ENCODE peak calls at places on chromosomes 3 and 15, in nine cellular contexts. One of them, this sample, is unnamed.

GRCh38 chr3:177589921-177590336 is 392.6 kb upstream of the TBL1XR1 start:
- DNase-seq in cardiac muscle cell: peak; percentile 95
- DNase-seq in HFFc6: peak; percentile 80
- DNase-seq in uterus: no peak
- DNase-seq in HL-60: no peak
- DNase-seq in OCI-LY7: no peak
- DNase-seq in AG04449: peak; percentile 70
- DNase-seq in body of pancreas: peak; percentile 50
- DNase-seq in HCT116: peak; percentile 71
- DNase-seq in this sample: no peak

GRCh38 chr3:66021731-66022131 is 17.0 kb downstream of the MAGI1 start:
- DNase-seq in cardiac muscle cell: no peak
- DNase-seq in HFFc6: no peak
- DNase-seq in uterus: no peak
- DNase-seq in HL-60: no peak
- DNase-seq in OCI-LY7: no peak
- DNase-seq in AG04449: no peak
- DNase-seq in body of pancreas: peak; percentile 53
- DNase-seq in HCT116: peak; percentile 65
- DNase-seq in this sample: no peak

GRCh38 chr3:149415484-149415883 is 38.0 kb upstream of the TM4SF1 start:
- DNase-seq in cardiac muscle cell: no peak
- DNase-seq in HFFc6: no peak
- DNase-seq in uterus: no peak
- DNase-seq in HL-60: no peak
- DNase-seq in OCI-LY7: no peak
- DNase-seq in AG04449: no peak
- DNase-seq in body of pancreas: no peak
- DNase-seq in HCT116: no peak
- DNase-seq in this sample: no peak

GRCh38 chr3:117844676-117845075 is 1135.1 kb downstream of the TUSC7 start:
- DNase-seq in cardiac muscle cell: no peak
- DNase-seq in HFFc6: no peak
- DNase-seq in uterus: no peak
- DNase-seq in HL-60: no peak
- DNase-seq in OCI-LY7: no peak
- DNase-seq in AG04449: peak; percentile 14
- DNase-seq in body of pancreas: no peak
- DNase-seq in HCT116: no peak
- DNase-seq in this sample: no peak

GRCh38 chr3:99236576-99236975 is 335.1 kb upstream of the DCBLD2 start:
- DNase-seq in cardiac muscle cell: no peak
- DNase-seq in HFFc6: no peak
- DNase-seq in uterus: no peak
- DNase-seq in HL-60: no peak
- DNase-seq in OCI-LY7: no peak
- DNase-seq in AG04449: no peak
- DNase-seq in body of pancreas: no peak
- DNase-seq in HCT116: no peak
- DNase-seq in this sample: no peak

GRCh38 chr15:70504988-70505387 is 258.4 kb downstream of the UACA start:
- DNase-seq in cardiac muscle cell: no peak
- DNase-seq in HFFc6: no peak
- DNase-seq in uterus: no peak
- DNase-seq in HL-60: no peak
- DNase-seq in OCI-LY7: no peak
- DNase-seq in AG04449: no peak
- DNase-seq in body of pancreas: no peak
- DNase-seq in HCT116: no peak
- DNase-seq in this sample: no peak

GRCh38 chr15:32029862-32030781 is at the start of gene CHRNA7:
- DNase-seq in cardiac muscle cell: peak; percentile 43
- DNase-seq in HFFc6: no peak
- DNase-seq in uterus: no peak
- DNase-seq in HL-60: peak; percentile 18
- DNase-seq in OCI-LY7: peak; percentile 19
- DNase-seq in AG04449: no peak
- DNase-seq in body of pancreas: peak; percentile 85
- DNase-seq in HCT116: peak; percentile 33
- DNase-seq in this sample: peak; percentile 86

GRCh38 chr3:66383023-66383422 is 117.8 kb downstream of the LRIG1 start:
- DNase-seq in cardiac muscle cell: no peak
- DNase-seq in HFFc6: no peak
- DNase-seq in uterus: no peak
- DNase-seq in HL-60: no peak
- DNase-seq in OCI-LY7: no peak
- DNase-seq in AG04449: no peak
- DNase-seq in body of pancreas: no peak
- DNase-seq in HCT116: no peak
- DNase-seq in this sample: no peak

GRCh38 chr3:111454551-111454950 is 87.4 kb upstream of the CD96 start:
- DNase-seq in cardiac muscle cell: no peak
- DNase-seq in HFFc6: no peak
- DNase-seq in uterus: no peak
- DNase-seq in HL-60: no peak
- DNase-seq in OCI-LY7: no peak
- DNase-seq in AG04449: no peak
- DNase-seq in body of pancreas: no peak
- DNase-seq in HCT116: no peak
- DNase-seq in this sample: no peak

GRCh38 chr15:78598348-78598747 is 22.4 kb downstream of the CHRNA3 start:
- DNase-seq in cardiac muscle cell: no peak
- DNase-seq in HFFc6: no peak
- DNase-seq in uterus: no peak
- DNase-seq in HL-60: no peak
- DNase-seq in OCI-LY7: no peak
- DNase-seq in AG04449: no peak
- DNase-seq in body of pancreas: no peak
- DNase-seq in HCT116: no peak
- DNase-seq in this sample: no peak

GRCh38 chr15:68256675-68257450 is 20.7 kb upstream of the FEM1B start:
- DNase-seq in cardiac muscle cell: peak; percentile 97
- DNase-seq in HFFc6: peak; percentile 77
- DNase-seq in uterus: peak; percentile 91
- DNase-seq in HL-60: peak; percentile 95
- DNase-seq in OCI-LY7: peak; percentile 52
- DNase-seq in AG04449: no peak
- DNase-seq in body of pancreas: peak; percentile 83
- DNase-seq in HCT116: no peak
- DNase-seq in this sample: peak; percentile 92

GRCh38 chr3:15934389-15935195 is 136.8 kb upstream of the ANKRD28 start:
- DNase-seq in cardiac muscle cell: no peak
- DNase-seq in HFFc6: no peak
- DNase-seq in uterus: no peak
- DNase-seq in HL-60: peak; percentile 77
- DNase-seq in OCI-LY7: no peak
- DNase-seq in AG04449: no peak
- DNase-seq in body of pancreas: no peak
- DNase-seq in HCT116: no peak
- DNase-seq in this sample: no peak

GRCh38 chr3:128970741-128971048 is 23.2 kb downstream of the CFAP92 start:
- DNase-seq in cardiac muscle cell: no peak
- DNase-seq in HFFc6: no peak
- DNase-seq in uterus: no peak
- DNase-seq in HL-60: peak; percentile 50
- DNase-seq in OCI-LY7: no peak
- DNase-seq in AG04449: no peak
- DNase-seq in body of pancreas: no peak
- DNase-seq in HCT116: no peak
- DNase-seq in this sample: no peak

GRCh38 chr3:77348244-77348855 is 308.5 kb downstream of the ROBO2 start:
- DNase-seq in cardiac muscle cell: peak; percentile 19
- DNase-seq in HFFc6: peak; percentile 23
- DNase-seq in uterus: no peak
- DNase-seq in HL-60: peak; percentile 22
- DNase-seq in OCI-LY7: peak; percentile 1
- DNase-seq in AG04449: no peak
- DNase-seq in body of pancreas: no peak
- DNase-seq in HCT116: no peak
- DNase-seq in this sample: no peak
- TF ChIP-seq CTCF in cardiac muscle cell: peak; percentile 26
- TF ChIP-seq CTCF in HFFc6: peak; percentile 72
- TF ChIP-seq CTCF in uterus: no peak
- TF ChIP-seq CTCF in HL-60: peak; percentile 47
- TF ChIP-seq CTCF in OCI-LY7: peak; percentile 39
- TF ChIP-seq CTCF in AG04449: peak; percentile 46
- TF ChIP-seq CTCF in body of pancreas: peak; percentile 15
- TF ChIP-seq CTCF in HCT116: no peak
- TF ChIP-seq CTCF in this sample: peak; percentile 67

GRCh38 chr3:38276917-38277630 is 5.0 kb upstream of the SLC22A14 start:
- DNase-seq in cardiac muscle cell: no peak
- DNase-seq in HFFc6: no peak
- DNase-seq in uterus: no peak
- DNase-seq in HL-60: no peak
- DNase-seq in OCI-LY7: no peak
- DNase-seq in AG04449: no peak
- DNase-seq in body of pancreas: no peak
- DNase-seq in HCT116: no peak
- DNase-seq in this sample: no peak

GRCh38 chr3:38278841-38279240 is 3.3 kb upstream of the SLC22A14 start:
- DNase-seq in cardiac muscle cell: no peak
- DNase-seq in HFFc6: no peak
- DNase-seq in uterus: no peak
- DNase-seq in HL-60: no peak
- DNase-seq in OCI-LY7: no peak
- DNase-seq in AG04449: no peak
- DNase-seq in body of pancreas: no peak
- DNase-seq in HCT116: no peak
- DNase-seq in this sample: no peak

GRCh38 chr3:38283810-38284775 is 2.0 kb downstream of the SLC22A14 start:
- DNase-seq in cardiac muscle cell: peak; percentile 71
- DNase-seq in HFFc6: peak; percentile 57
- DNase-seq in uterus: no peak
- DNase-seq in HL-60: no peak
- DNase-seq in OCI-LY7: no peak
- DNase-seq in AG04449: peak; percentile 24
- DNase-seq in body of pancreas: no peak
- DNase-seq in HCT116: no peak
- DNase-seq in this sample: no peak

GRCh38 chr3:38276081-38276916 is 5.8 kb upstream of the SLC22A14 start:
- DNase-seq in cardiac muscle cell: no peak
- DNase-seq in HFFc6: no peak
- DNase-seq in uterus: no peak
- DNase-seq in HL-60: no peak
- DNase-seq in OCI-LY7: no peak
- DNase-seq in AG04449: no peak
- DNase-seq in body of pancreas: no peak
- DNase-seq in HCT116: no peak
- DNase-seq in this sample: no peak

DNA sequence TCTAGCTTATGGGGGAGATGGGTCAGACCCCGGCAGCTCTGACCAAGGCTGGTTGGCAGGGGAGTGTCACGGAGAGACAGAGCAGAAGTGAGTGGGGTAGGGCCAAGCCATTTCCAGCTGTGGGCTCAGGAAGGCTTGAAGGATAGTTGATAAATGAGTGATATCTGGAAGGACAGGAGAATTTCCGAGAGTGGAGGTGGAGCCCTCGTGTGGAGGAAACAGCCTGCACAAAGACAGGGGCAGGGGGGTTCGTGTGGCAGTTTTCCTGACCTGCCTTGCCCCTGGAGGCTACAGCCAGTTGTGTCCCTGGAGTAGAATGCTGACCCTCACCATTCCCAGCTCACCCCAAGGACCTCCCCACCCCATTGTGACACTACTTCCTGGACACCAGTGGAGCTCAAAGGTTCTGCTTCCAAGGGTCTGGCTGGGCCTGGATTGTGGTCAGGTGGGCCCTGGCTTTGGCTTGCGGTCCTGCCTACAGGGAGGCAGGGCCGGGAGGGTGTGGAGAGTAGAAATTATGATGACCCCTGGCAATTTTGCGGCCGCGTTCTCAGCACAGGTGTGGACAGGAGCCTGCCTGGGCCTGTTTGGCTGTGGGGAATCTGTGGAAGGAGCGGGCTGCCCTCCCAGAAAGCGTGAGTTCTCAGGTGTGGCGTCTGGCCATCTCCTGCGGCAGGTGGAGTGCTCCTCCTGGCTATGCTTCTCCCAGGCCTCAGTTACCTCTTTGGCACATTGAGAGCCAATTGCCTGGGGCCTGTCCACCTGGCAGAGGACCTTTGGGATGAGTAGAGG is at the start of gene SLC22A14:
- DNase-seq in cardiac muscle cell: no peak
- DNase-seq in HFFc6: no peak
- DNase-seq in uterus: no peak
- DNase-seq in HL-60: no peak
- DNase-seq in OCI-LY7: no peak
- DNase-seq in AG04449: no peak
- DNase-seq in body of pancreas: no peak
- DNase-seq in HCT116: no peak
- DNase-seq in this sample: no peak
- TF ChIP-seq CTCF in cardiac muscle cell: peak; percentile 15
- TF ChIP-seq CTCF in HFFc6: peak; percentile 38
- TF ChIP-seq CTCF in uterus: no peak
- TF ChIP-seq CTCF in HL-60: no peak
- TF ChIP-seq CTCF in OCI-LY7: peak; percentile 60
- TF ChIP-seq CTCF in AG04449: no peak
- TF ChIP-seq CTCF in body of pancreas: no peak
- TF ChIP-seq CTCF in HCT116: peak; percentile 33
- TF ChIP-seq CTCF in this sample: peak; percentile 16

GRCh38 chr3:115438799-115439198 is 184.5 kb upstream of the GAP43 start:
- DNase-seq in cardiac muscle cell: no peak
- DNase-seq in HFFc6: no peak
- DNase-seq in uterus: no peak
- DNase-seq in HL-60: no peak
- DNase-seq in OCI-LY7: no peak
- DNase-seq in AG04449: no peak
- DNase-seq in body of pancreas: no peak
- DNase-seq in HCT116: no peak
- DNase-seq in this sample: no peak

GRCh38 chr3:115436767-115437301 is 186.5 kb upstream of the GAP43 start:
- DNase-seq in cardiac muscle cell: peak; percentile 95
- DNase-seq in HFFc6: peak; percentile 97
- DNase-seq in uterus: no peak
- DNase-seq in HL-60: no peak
- DNase-seq in OCI-LY7: no peak
- DNase-seq in AG04449: peak; percentile 92
- DNase-seq in body of pancreas: no peak
- DNase-seq in HCT116: peak; percentile 24
- DNase-seq in this sample: no peak
- TF ChIP-seq CTCF in cardiac muscle cell: peak; percentile 56
- TF ChIP-seq CTCF in HFFc6: peak; percentile 70
- TF ChIP-seq CTCF in uterus: no peak
- TF ChIP-seq CTCF in HL-60: no peak
- TF ChIP-seq CTCF in OCI-LY7: no peak
- TF ChIP-seq CTCF in AG04449: peak; percentile 48
- TF ChIP-seq CTCF in body of pancreas: no peak
- TF ChIP-seq CTCF in HCT116: no peak
- TF ChIP-seq CTCF in this sample: no peak

DNA sequence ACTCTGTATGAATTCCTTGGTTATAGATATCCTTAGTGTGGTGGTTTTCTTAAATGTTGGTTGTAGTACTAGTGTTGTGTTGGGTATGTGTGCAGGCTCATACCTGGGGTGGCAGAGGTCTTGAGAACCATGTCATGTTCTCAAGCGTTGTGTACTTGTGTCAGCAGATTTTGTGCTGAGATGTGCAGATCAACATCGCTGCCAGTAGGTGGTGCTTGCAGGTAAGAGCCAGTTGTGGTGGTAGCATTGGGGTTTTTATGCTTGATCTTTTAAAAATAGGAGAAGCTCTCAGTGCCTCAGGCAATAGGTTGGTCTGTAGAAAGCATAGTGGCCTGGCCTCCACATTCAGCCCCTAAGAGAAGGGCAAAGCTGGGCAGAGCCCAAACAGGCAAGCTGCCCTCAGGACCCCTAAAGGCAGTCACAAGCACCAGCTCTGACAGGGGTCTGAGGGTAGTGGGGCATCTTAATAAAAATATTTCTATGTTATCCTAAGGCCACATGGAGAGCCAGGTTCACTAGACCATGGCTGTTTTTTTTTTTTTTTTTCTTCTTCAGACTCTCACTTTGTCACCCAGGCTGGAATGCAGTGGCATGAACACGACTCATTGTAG is 164.0 kb downstream of the IL20RB start:
- DNase-seq in cardiac muscle cell: peak; percentile 60
- DNase-seq in HFFc6: peak; percentile 26
- DNase-seq in uterus: no peak
- DNase-seq in HL-60: peak; percentile 48
- DNase-seq in OCI-LY7: peak; percentile 46
- DNase-seq in AG04449: no peak
- DNase-seq in body of pancreas: no peak
- DNase-seq in HCT116: peak; percentile 61
- DNase-seq in this sample: no peak
- TF ChIP-seq CTCF in cardiac muscle cell: peak; percentile 77
- TF ChIP-seq CTCF in HFFc6: peak; percentile 80
- TF ChIP-seq CTCF in uterus: no peak
- TF ChIP-seq CTCF in HL-60: peak; percentile 56
- TF ChIP-seq CTCF in OCI-LY7: peak; percentile 81
- TF ChIP-seq CTCF in AG04449: peak; percentile 66
- TF ChIP-seq CTCF in body of pancreas: peak; percentile 26
- TF ChIP-seq CTCF in HCT116: peak; percentile 83
- TF ChIP-seq CTCF in this sample: peak; percentile 77